ENCODE peak calls at places on chromosome 17, in eight cellular contexts. S is neural progenitor cell; L is EH; Q is HL-60; Y is HFF-Myc; R is stimulated activated CD4-positive, alpha-beta T cell treated with anti-CD3 and anti-CD28 coated beads, Interleukin-2, amount 100 ng/mL, for 24 hours; A is NCI-H1092 treated with DMSO at 0.1 percent for 48 hours; Z is activated naive CD8-positive, alpha-beta T cell treated with anti-CD3 and anti-CD28 coated beads for 36 hours. O is an unnamed sample.

GRCh38 chr17:45907720-45908395 is 13.5 kb downstream of the MAPT start:
- DNase-seq in S (no peak), L (no peak), Q (no peak), Y (no peak), R (no peak), A (peak), Z (no peak), O (no peak)

GRCh38 chr17:37737971-37738370 is 6.9 kb downstream of the HNF1B start:
- DNase-seq in S (no peak), L (peak), Q (no peak), Y (no peak), R (no peak), A (no peak), Z (no peak), O (peak)

GRCh38 chr17:700504-701094 is 14.0 kb downstream of the VPS53 start:
- DNase-seq in S (peak), L (peak), Q (no peak), Y (no peak), R (no peak), A (peak), Z (no peak), O (peak)

GRCh38 chr17:75557075-75557851 is 30.3 kb upstream of the MYO15B start:
- DNase-seq in S (no peak), L (peak), Q (no peak), Y (no peak), R (no peak), A (peak), Z (no peak), O (peak)

GRCh38 chr17:59899099-59899498 is 6.2 kb downstream of the RPS6KB1 start:
- DNase-seq in S (no peak), L (no peak), Q (peak), Y (no peak), R (no peak), A (no peak), Z (no peak), O (no peak)

GRCh38 chr17:35808240-35808961 is 883 bp upstream of the TAF15 start:
- DNase-seq in S (no peak), L (no peak), Q (no peak), Y (no peak), R (no peak), A (no peak), Z (no peak), O (peak)

GRCh38 chr17:4808378-4808767 is 1.4 kb downstream of the PLD2 start:
- DNase-seq in S (no peak), L (peak), Q (no peak), Y (no peak), R (no peak), A (no peak), Z (no peak), O (no peak)

GRCh38 chr17:3512512-3513171 is 36.8 kb downstream of the ASPA start:
- DNase-seq in S (peak), L (peak), Q (no peak), Y (no peak), R (no peak), A (no peak), Z (no peak), O (peak)

GRCh38 chr17:17029938-17030337 is 12.3 kb upstream of the MPRIP start:
- DNase-seq in S (peak), L (no peak), Q (no peak), Y (no peak), R (no peak), A (no peak), Z (no peak), O (no peak)

GRCh38 chr17:39150795-39151679 is at the start of gene PLXDC1:
- DNase-seq in S (peak), L (no peak), Q (no peak), Y (no peak), R (peak), A (no peak), Z (peak), O (no peak)

GRCh38 chr17:1789936-1790335 is 28.1 kb downstream of the SERPINF1 start:
- DNase-seq in S (no peak), L (no peak), Q (no peak), Y (no peak), R (no peak), A (no peak), Z (no peak), O (no peak)

GRCh38 chr17:74431568-74432483 is at the start of gene GPRC5C:
- DNase-seq in S (peak), L (no peak), Q (peak), Y (no peak), R (peak), A (peak), Z (peak), O (no peak)

GRCh38 chr17:65389956-65390355 is 171.5 kb downstream of the AXIN2 start:
- DNase-seq in S (no peak), L (peak), Q (no peak), Y (peak), R (no peak), A (no peak), Z (no peak), O (peak)

O was measured in EL.